ENCODE peak calls at places on chromosome 17, in four cellular contexts. One of them, this sample, is unnamed.

GRCh38 chr17:69478916-69479315 is 64.4 kb downstream of the MAP2K6 start:
- DNase-seq in AML-193: no peak
- DNase-seq in endodermal cell: peak
- DNase-seq in neural crest cell: no peak
- DNase-seq in this sample: no peak

GRCh38 chr17:48835971-48836370 is 5.1 kb downstream of the CALCOCO2 start:
- DNase-seq in AML-193: no peak
- DNase-seq in endodermal cell: no peak
- DNase-seq in neural crest cell: no peak
- DNase-seq in this sample: no peak

GRCh38 chr17:5555254-5555653 is 29.1 kb downstream of the NLRP1 start:
- DNase-seq in AML-193: no peak
- DNase-seq in endodermal cell: no peak
- DNase-seq in neural crest cell: no peak
- DNase-seq in this sample: no peak

GRCh38 chr17:56972111-56972730 is 5.7 kb upstream of the SCPEP1 start:
- DNase-seq in AML-193: no peak
- DNase-seq in endodermal cell: no peak
- DNase-seq in neural crest cell: no peak
- DNase-seq in this sample: no peak

GRCh38 chr17:66115246-66115645 is 76.7 kb downstream of the CEP112 start:
- DNase-seq in AML-193: no peak
- DNase-seq in endodermal cell: no peak
- DNase-seq in neural crest cell: no peak
- DNase-seq in this sample: no peak

GRCh38 chr17:68296217-68297140 is 5.2 kb downstream of the ARSG start:
- DNase-seq in AML-193: peak
- DNase-seq in endodermal cell: no peak
- DNase-seq in neural crest cell: no peak
- DNase-seq in this sample: no peak

GRCh38 chr17:73013816-73014663 is 78.4 kb downstream of the SLC39A11 start:
- DNase-seq in AML-193: no peak
- DNase-seq in endodermal cell: peak
- DNase-seq in neural crest cell: no peak
- DNase-seq in this sample: no peak

GRCh38 chr17:66531826-66532439 is 229.5 kb downstream of the PRKCA start:
- DNase-seq in AML-193: no peak
- DNase-seq in endodermal cell: no peak
- DNase-seq in neural crest cell: no peak
- DNase-seq in this sample: no peak

GRCh38 chr17:82663381-82664275 is 15.4 kb upstream of the WDR45B start:
- DNase-seq in AML-193: no peak
- DNase-seq in endodermal cell: no peak
- DNase-seq in neural crest cell: no peak
- DNase-seq in this sample: no peak

GRCh38 chr17:2705888-2706795 is 5.4 kb downstream of the CLUH start:
- DNase-seq in AML-193: no peak
- DNase-seq in endodermal cell: no peak
- DNase-seq in neural crest cell: no peak
- DNase-seq in this sample: no peak

GRCh38 chr17:60079401-60079861 is 710 bp upstream of the HEATR6 start:
- DNase-seq in AML-193: peak
- DNase-seq in endodermal cell: no peak
- DNase-seq in neural crest cell: no peak
- DNase-seq in this sample: peak

GRCh38 chr17:79777166-79777843 is 643 bp upstream of the CBX2 start:
- DNase-seq in AML-193: peak
- DNase-seq in endodermal cell: peak
- DNase-seq in neural crest cell: peak
- DNase-seq in this sample: peak

GRCh38 chr17:54754560-54754959 is 146.1 kb upstream of the TOM1L1 start:
- DNase-seq in AML-193: peak
- DNase-seq in endodermal cell: peak
- DNase-seq in neural crest cell: no peak
- DNase-seq in this sample: no peak

GRCh38 chr17:49762148-49762941 is 1.6 kb downstream of the FAM117A start:
- DNase-seq in AML-193: no peak
- DNase-seq in endodermal cell: no peak
- DNase-seq in neural crest cell: no peak
- DNase-seq in this sample: no peak

GRCh38 chr17:32497431-32498205 is 10.8 kb downstream of the CDK5R1 start:
- DNase-seq in AML-193: no peak
- DNase-seq in endodermal cell: peak
- DNase-seq in neural crest cell: no peak
- DNase-seq in this sample: no peak

GRCh38 chr17:77455878-77456234 is 315.1 kb downstream of the SEC14L1 start:
- DNase-seq in AML-193: no peak
- DNase-seq in endodermal cell: no peak
- DNase-seq in neural crest cell: no peak
- DNase-seq in this sample: no peak

GRCh38 chr17:11326492-11326891 is 85.5 kb downstream of the SHISA6 start:
- DNase-seq in AML-193: no peak
- DNase-seq in endodermal cell: no peak
- DNase-seq in neural crest cell: no peak
- DNase-seq in this sample: no peak

GRCh38 chr17:40841246-40841645 is 18.8 kb upstream of the KRT10 start:
- DNase-seq in AML-193: no peak
- DNase-seq in endodermal cell: no peak
- DNase-seq in neural crest cell: no peak
- DNase-seq in this sample: no peak

GRCh38 chr17:19248923-19249574 is 11.9 kb downstream of the EPN2 start:
- DNase-seq in AML-193: no peak
- DNase-seq in endodermal cell: no peak
- DNase-seq in neural crest cell: no peak
- DNase-seq in this sample: no peak

GRCh38 chr17:56707312-56708219 is 114.1 kb downstream of the NOG start:
- DNase-seq in AML-193: no peak
- DNase-seq in endodermal cell: peak
- DNase-seq in neural crest cell: no peak
- DNase-seq in this sample: no peak

This sample was measured in HuH-7.5.